ENCODE peak calls at places on chromosomes 2 and 18, in four cellular contexts. M is coronary artery, K is thoracic aorta, L is fibroblast of lung. F is an unnamed sample.

GRCh38 chr2:181667234-181667633 is 10.3 kb upstream of the CERKL start:
- DNase-seq in L (no peak), K (no peak), M (no peak), F (no peak)

GRCh38 chr2:100757621-100758394 is 62.1 kb upstream of the NPAS2 start:
- DNase-seq in M (no peak), K (no peak), L (peak; percentile 90), F (peak; percentile 83)

GRCh38 chr18:25289040-25289631 is 62.8 kb downstream of the ZNF521 start:
- DNase-seq in M (no peak), L (peak; percentile 83), K (no peak), F (peak; percentile 96)

GRCh38 chr18:76349067-76349715 is 145.9 kb downstream of the ZNF516 start:
- DNase-seq in M (no peak), K (no peak), L (peak; percentile 48), F (peak; percentile 61)

GRCh38 chr2:11716689-11717321 is 29.6 kb upstream of the LPIN1 start:
- DNase-seq in K (no peak), M (no peak), L (no peak), F (peak; percentile 71)

GRCh38 chr18:76168206-76168605 is 326.8 kb downstream of the ZNF516 start:
- DNase-seq in M (no peak), L (no peak), K (no peak), F (no peak)

GRCh38 chr18:37432796-37433195 is 132.8 kb downstream of the CELF4 start:
- DNase-seq in K (no peak), M (no peak), L (no peak), F (no peak)

GRCh38 chr2:206031162-206031784 is 54.7 kb downstream of the INO80D start:
- DNase-seq in K (no peak), M (no peak), L (peak; percentile 67), F (no peak)

GRCh38 chr2:114426111-114426510 is 16.3 kb upstream of the DPP10 start:
- DNase-seq in L (no peak), K (peak; percentile 26), M (no peak), F (no peak)

GRCh38 chr18:44807766-44808165 is 127.1 kb downstream of the SETBP1 start:
- DNase-seq in M (no peak), K (no peak), L (no peak), F (no peak)
- H3K4me3 ChIP-seq in M (no peak overlapping the region), K (no peak overlapping the region), L (no peak overlapping the region), F (no peak overlapping the region)

GRCh38 chr2:45001629-45002385 is 7.4 kb downstream of the SIX2 start:
- DNase-seq in L (no peak), M (no peak), K (no peak), F (no peak)

GRCh38 chr2:44999540-44999939 is 9.7 kb downstream of the SIX2 start:
- DNase-seq in L (no peak), M (no peak), K (no peak), F (no peak)

GRCh38 chr2:45002661-45003210 is 6.5 kb downstream of the SIX2 start:
- DNase-seq in M (no peak), K (no peak), L (no peak), F (no peak)

GRCh38 chr2:45000921-45001628 is 8.2 kb downstream of the SIX2 start:
- DNase-seq in K (no peak), L (no peak), M (no peak), F (no peak)

GRCh38 chr2:45000341-45000901 is 8.8 kb downstream of the SIX2 start:
- DNase-seq in M (no peak), L (no peak), K (no peak), F (no peak)
- TF ChIP-seq CTCF in M (no peak), L (no peak), K (no peak), F (no peak)

DNA sequence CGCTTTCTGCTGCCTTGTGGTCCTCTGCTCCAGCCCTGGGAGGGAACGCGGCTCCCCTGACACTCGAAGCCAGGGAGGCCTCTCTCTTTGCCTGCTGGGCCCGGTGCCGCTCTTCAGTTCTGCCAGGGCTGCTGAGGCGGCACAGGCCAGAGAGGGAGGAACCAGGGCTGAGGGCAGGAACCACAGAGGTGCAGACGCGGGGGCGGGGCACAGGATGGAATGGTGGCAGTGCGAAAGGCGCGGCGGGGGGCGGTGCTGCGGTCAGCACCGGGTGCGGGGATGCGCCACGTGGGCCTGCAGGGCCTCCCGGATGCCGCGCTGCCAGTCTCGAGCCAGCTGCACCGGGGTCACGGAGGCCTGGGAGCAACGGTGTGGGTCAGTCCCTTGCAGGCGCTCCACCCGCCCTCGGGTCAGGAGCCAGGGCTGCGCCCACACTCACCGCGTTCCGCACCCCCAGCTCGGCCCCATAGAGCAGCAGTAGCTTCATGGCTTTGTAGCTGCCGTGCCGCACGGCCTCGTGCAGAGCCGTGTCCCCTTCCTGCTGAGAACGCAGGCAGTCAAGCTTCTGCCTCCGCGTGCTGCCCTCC is 4.4 kb downstream of the ANKRD23 start:
- DNase-seq in K (no peak), M (peak; percentile 62), L (peak; percentile 21), F (peak; percentile 18)
- H3K4me3 ChIP-seq in K (peak overlapping the region; percentile 40), M (no peak overlapping the region), L (no peak overlapping the region), F (no peak overlapping the region)

DNA sequence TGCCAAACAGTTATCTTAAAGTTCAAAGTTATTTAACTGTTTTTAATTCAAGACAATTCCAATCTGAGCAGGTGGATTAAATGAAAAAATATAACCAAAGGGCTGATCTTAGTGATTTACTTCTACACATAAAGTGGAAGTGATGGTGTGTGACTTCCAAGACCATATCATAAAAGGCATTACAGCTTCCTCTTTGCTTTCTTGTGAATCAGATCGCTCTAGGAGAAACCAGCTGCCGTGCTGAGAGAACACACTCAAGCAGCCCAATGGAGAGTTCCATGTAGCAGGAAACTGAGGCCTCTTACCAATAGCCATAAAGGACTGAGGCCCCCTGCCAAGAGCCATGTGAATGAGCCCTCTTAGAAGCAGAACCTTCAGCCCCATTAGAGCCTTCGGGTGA is 197.4 kb downstream of the NBAS start:
- DNase-seq in K (no peak), L (no peak), M (no peak), F (no peak)
- TF ChIP-seq CTCF in K (no peak), L (no peak), M (no peak), F (no peak)

GRCh38 chr2:102848366-102848839 is 86.6 kb downstream of the TMEM182 start:
- DNase-seq in K (no peak), L (peak; percentile 53), M (no peak), F (no peak)
- H3K4me3 ChIP-seq in K (peak overlapping the region; percentile 56), L (no peak overlapping the region), M (peak overlapping the region; percentile 23), F (no peak overlapping the region)

GRCh38 chr2:143218621-143219020 is 89.4 kb downstream of the ARHGAP15 start:
- DNase-seq in M (no peak), K (no peak), L (no peak), F (no peak)
- TF ChIP-seq CTCF in M (no peak), K (no peak), L (no peak), F (no peak)

DNA sequence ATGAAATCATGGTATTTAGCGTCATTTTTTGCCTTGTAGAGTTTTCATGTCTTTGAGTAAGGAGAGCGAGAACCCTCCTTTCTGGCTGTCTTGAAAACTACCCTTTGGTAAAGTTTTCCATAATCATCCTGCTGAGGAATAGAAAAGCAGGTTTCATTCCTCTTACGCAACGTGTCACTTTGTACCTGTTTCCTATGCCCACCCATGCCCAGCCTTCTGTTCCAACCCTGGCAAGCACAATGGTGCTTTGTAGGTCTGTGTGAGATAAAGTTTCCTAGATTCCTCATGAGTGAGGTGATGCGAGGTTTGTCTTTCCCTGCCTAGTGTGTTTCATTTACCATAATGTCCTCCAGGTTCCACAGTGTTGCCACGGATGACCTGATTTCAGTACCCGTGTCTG is 29.3 kb downstream of the CCDC74A start:
- DNase-seq in K (no peak), L (no peak), M (no peak), F (no peak)
- H3K4me3 ChIP-seq in K (no peak overlapping the region), L (no peak overlapping the region), M (no peak overlapping the region), F (no peak overlapping the region)

GRCh38 chr2:241508240-241508509 is 209 bp downstream of the STK25 start:
- DNase-seq in M (no peak), L (no peak), K (no peak), F (no peak)
- TF ChIP-seq CTCF in M (no peak), L (no peak), K (no peak), F (no peak)

GRCh38 chr18:14179306-14179705 is 47.1 kb upstream of the ZNF519 start:
- DNase-seq in M (no peak), K (no peak), L (no peak), F (no peak)
- H3K4me3 ChIP-seq in M (peak overlapping the region; percentile 56), K (peak overlapping the region; percentile 68), L (peak overlapping the region; percentile 41), F (peak overlapping the region; percentile 41)

DNA sequence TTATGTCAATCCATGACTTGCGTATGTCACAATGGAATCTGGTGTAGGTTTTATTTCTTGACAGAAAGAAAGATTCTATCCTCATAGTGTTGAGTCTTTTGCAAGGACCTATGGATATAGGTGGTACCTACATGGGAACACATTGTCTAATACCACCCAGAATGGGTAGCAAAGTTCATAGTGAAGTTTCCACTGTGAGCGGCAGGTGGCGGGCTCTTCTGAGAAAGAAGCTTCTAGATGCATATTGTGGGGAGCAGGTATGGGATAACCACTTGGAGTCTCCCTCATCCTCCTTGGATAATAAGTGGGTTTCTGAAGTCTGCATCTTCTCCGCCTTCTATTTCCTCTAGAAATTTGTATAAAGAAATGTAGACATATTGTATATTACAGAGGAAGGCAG is 44.9 kb downstream of the LINC00305 start:
- DNase-seq in K (no peak), L (no peak), M (no peak), F (no peak)
- TF ChIP-seq CTCF in K (no peak), L (no peak), M (no peak), F (peak; percentile 13)

F was measured in AG10803.